ENCODE peak calls at places on chromosomes 3 and 15, in seven cellular contexts. F, S, N, A, G, J and B are unnamed samples.

GRCh38 chr15:59283717-59284336 is 77.2 kb downstream of the LDHAL6B start:
- DNase-seq in F (no peak), S (peak; percentile 88), N (no peak), A (no peak), G (no peak), J (peak; percentile 38), B (no peak)

GRCh38 chr3:73503781-73504180 is 121.0 kb downstream of the PDZRN3 start:
- DNase-seq in F (no peak), S (no peak), N (no peak), A (no peak), G (no peak), J (no peak), B (no peak)

GRCh38 chr15:59532770-59533379 is 78.7 kb upstream of the GCNT3 start:
- DNase-seq in F (no peak), S (peak; percentile 50), N (no peak), A (peak; percentile 36), G (no peak), J (peak; percentile 41), B (peak; percentile 14)

GRCh38 chr3:147298511-147298982 is 107.8 kb downstream of the ZIC4 start:
- DNase-seq in F (no peak), S (no peak), N (no peak), A (no peak), G (no peak), J (peak; percentile 3), B (no peak)

GRCh38 chr15:29103825-29104565 is 165.6 kb downstream of the NSMCE3 start:
- DNase-seq in F (peak; percentile 74), S (peak; percentile 58), N (peak; percentile 64), A (peak; percentile 88), G (peak; percentile 44), J (no peak), B (peak; percentile 78)

GRCh38 chr3:16993227-16993626 is 108.5 kb downstream of the PLCL2 start:
- DNase-seq in F (no peak), S (no peak), N (no peak), A (no peak), G (no peak), J (no peak), B (no peak)

GRCh38 chr3:108554913-108555571 is 34.2 kb downstream of the CIP2A start:
- DNase-seq in F (no peak), S (no peak), N (no peak), A (no peak), G (no peak), J (no peak), B (no peak)

GRCh38 chr3:43638594-43639447 is 17.0 kb upstream of the ANO10 start:
- DNase-seq in F (no peak), S (peak; percentile 73), N (no peak), A (no peak), G (no peak), J (no peak), B (no peak)

GRCh38 chr3:124558898-124559649 is 171.2 kb upstream of the UMPS start:
- DNase-seq in F (peak; percentile 77), S (peak; percentile 79), N (no peak), A (peak; percentile 70), G (peak; percentile 61), J (no peak), B (peak; percentile 87)

GRCh38 chr15:70114226-70114625 is 16.5 kb upstream of the TLE3 start:
- DNase-seq in F (no peak), S (no peak), N (no peak), A (no peak), G (no peak), J (no peak), B (no peak)

GRCh38 chr3:63295356-63295755 is 17.2 kb downstream of the SYNPR start:
- DNase-seq in F (no peak), S (no peak), N (no peak), A (no peak), G (no peak), J (no peak), B (no peak)

GRCh38 chr3:169562988-169563774 is 100.3 kb downstream of the MECOM start:
- DNase-seq in F (no peak), S (no peak), N (no peak), A (no peak), G (no peak), J (no peak), B (no peak)

GRCh38 chr3:42161050-42161935 is 70.1 kb downstream of the TRAK1 start:
- DNase-seq in F (no peak), S (no peak), N (no peak), A (no peak), G (no peak), J (peak; percentile 25), B (peak; percentile 17)

GRCh38 chr3:23821858-23822257 is 16.1 kb downstream of the UBE2E1 start:
- DNase-seq in F (no peak), S (no peak), N (no peak), A (no peak), G (no peak), J (no peak), B (no peak)

GRCh38 chr3:88031543-88032148 is 27.2 kb downstream of the CGGBP1 start:
- DNase-seq in F (no peak), S (no peak), N (no peak), A (no peak), G (no peak), J (no peak), B (no peak)

GRCh38 chr3:39933986-39934693 is 124.7 kb downstream of the MYRIP start:
- DNase-seq in F (no peak), S (no peak), N (no peak), A (no peak), G (no peak), J (no peak), B (no peak)

GRCh38 chr15:68816158-68816557 is 4.5 kb downstream of the ANP32A start:
- DNase-seq in F (no peak), S (no peak), N (no peak), A (no peak), G (no peak), J (no peak), B (no peak)

GRCh38 chr15:68817304-68818087 is 3.2 kb downstream of the ANP32A start:
- DNase-seq in F (peak; percentile 74), S (peak; percentile 79), N (peak; percentile 79), A (peak; percentile 74), G (peak; percentile 61), J (peak; percentile 37), B (peak; percentile 84)

GRCh38 chr15:68815598-68815997 is 5.1 kb downstream of the ANP32A start:
- DNase-seq in F (no peak), S (no peak), N (no peak), A (no peak), G (no peak), J (no peak), B (no peak)

GRCh38 chr15:68818088-68818670 is 2.5 kb downstream of the ANP32A start:
- DNase-seq in F (peak; percentile 76), S (peak; percentile 69), N (peak; percentile 79), A (peak; percentile 79), G (peak; percentile 41), J (peak; percentile 64), B (peak; percentile 83)

DNA sequence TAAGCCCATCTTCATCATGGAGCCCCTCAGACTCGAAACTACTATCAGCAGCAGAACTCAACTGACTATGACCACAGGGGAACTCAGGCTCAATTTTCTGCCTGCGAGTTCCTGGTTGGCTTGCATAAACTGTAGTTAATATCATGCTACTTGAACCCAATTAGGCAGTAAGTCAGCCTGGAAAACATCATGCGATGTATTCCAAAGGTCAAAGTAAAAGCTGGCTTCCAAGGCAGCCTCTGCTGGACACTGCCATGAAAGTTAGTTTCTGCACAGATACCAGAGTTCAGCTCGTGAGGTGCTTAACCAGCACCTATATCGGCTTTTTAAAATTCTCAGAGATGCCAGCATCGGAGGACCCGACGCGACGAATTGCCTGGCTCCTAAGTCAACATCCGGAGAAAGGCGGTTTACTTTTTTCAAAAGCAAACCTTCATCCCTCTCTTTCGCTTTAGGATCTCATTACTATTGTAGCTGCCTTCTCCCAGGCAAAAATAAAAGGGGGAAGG is 3.8 kb downstream of the ANP32A start:
- DNase-seq in F (no peak), S (peak; percentile 55), N (no peak), A (no peak), G (no peak), J (peak; percentile 70), B (no peak)
- TF ChIP-seq POLR2A in F (no peak), S (no peak), N (peak; percentile 86), A (no peak), G (no peak), J (peak; percentile 63), B (no peak)

GRCh38 chr3:181721369-181721768 is 9.6 kb downstream of the SOX2 start:
- DNase-seq in F (no peak), S (no peak), N (no peak), A (no peak), G (no peak), J (no peak), B (no peak)
- H3K27ac ChIP-seq in F (no peak overlapping the region), S (no peak overlapping the region), N (no peak overlapping the region), A (no peak overlapping the region), G (peak overlapping the region; percentile 89), J (no peak overlapping the region), B (no peak overlapping the region)

DNA sequence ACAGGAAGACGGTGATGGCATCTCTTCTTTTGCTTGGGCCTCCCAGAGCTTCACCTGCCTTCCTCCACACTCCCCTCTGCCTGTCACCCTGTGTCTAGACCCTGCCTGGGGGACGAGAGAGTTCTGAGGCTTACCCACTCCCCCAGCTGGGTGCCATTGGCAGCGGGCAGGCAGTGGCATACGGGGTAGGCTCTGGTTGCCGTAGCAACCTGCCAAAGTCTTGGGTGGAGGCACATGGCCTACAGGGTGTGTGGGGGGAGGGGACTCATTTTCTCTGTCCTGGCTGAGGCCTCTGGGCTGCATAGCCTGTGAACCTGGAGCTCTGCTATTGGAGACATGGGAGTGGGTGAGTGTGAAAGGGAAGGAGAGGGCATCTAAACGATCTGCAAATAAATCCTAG is 4.4 kb downstream of the INSYN1 start:
- DNase-seq in F (no peak), S (no peak), N (no peak), A (no peak), G (no peak), J (no peak), B (no peak)
- H3K4me1 ChIP-seq in F (peaks cover 27% of the 10 kb centered on the region), S (no peaks in the 10 kb centered on the region), N (no peaks in the 10 kb centered on the region), A (peaks cover 6% of the 10 kb centered on the region), G (peaks cover 29% of the 10 kb centered on the region), J (no peaks in the 10 kb centered on the region), B (no peaks in the 10 kb centered on the region)

DNA sequence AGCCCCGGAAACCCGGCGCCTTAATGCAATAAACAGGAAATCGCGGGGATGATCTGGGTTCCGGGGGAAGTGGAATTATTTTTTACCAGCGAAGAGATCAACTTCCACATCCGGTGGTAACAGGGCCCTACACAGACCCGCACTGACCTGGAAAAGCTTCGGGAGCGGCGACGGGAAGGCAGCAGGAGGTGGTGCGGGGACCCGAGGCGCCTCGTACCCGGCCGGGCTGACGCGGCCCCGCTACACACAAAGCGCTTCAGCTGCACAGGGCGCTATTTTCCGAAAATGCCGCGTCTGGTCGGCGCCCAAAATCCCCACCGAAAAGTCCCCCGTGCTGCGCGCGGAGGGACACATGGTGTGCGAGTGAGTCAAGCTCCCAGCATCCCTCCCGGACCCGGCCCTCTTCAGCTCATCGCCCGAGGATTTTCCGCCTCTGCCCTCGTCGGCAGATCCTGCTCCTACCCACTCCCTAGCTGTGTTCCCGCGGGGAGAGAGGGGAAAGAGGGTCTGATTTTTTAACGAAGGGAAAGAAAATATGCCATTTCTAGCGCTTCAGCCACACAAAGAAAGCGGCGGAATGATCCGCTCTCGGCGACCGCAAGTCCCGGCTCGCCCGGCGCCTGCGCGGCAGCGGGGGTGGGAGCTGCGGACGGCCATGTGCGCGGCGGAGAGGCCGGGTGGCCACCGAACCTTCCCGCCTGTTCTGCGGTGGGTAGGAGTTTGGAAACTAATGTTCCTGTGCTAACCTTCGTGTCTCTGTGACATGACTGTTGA is at the start of gene GABPB1:
- DNase-seq in F (peak; percentile 91), S (peak; percentile 89), N (peak; percentile 92), A (peak; percentile 91), G (peak; percentile 75), J (peak; percentile 87), B (peak; percentile 92)
- TF ChIP-seq POLR2A in F (no peak), S (peak; percentile 84), N (peak; percentile 89), A (peak; percentile 60), G (peak; percentile 60), J (peak; percentile 87), B (peak; percentile 53)